ENCODE peak calls at places on chromosome 4, in five cellular contexts. G is AML-193, B is NCI-H1092, D is germinal center, U is T-helper 9 cell. K is an unnamed sample.

GRCh38 chr4:150250998-150251651 is 172.9 kb downstream of the DCLK2 start:
- DNase-seq in G (no peak), B (no peak), D (peak), U (no peak), K (no peak)

GRCh38 chr4:74624351-74625151 is 169.8 kb downstream of the BTC start:
- DNase-seq in G (peak), B (no peak), D (no peak), U (no peak), K (no peak)

GRCh38 chr4:46955601-46956000 is 37.8 kb downstream of the GABRA4 start:
- DNase-seq in G (no peak), B (no peak), D (no peak), U (no peak), K (no peak)

GRCh38 chr4:38504396-38504715 is 159.6 kb upstream of the KLF3 start:
- DNase-seq in G (no peak), B (no peak), D (no peak), U (no peak), K (peak)

GRCh38 chr4:101348367-101348827 is 1.1 kb upstream of the PPP3CA start:
- DNase-seq in G (peak), B (no peak), D (no peak), U (peak), K (no peak)

GRCh38 chr4:122783301-122784215 is 43.1 kb upstream of the FGF2 start:
- DNase-seq in G (no peak), B (no peak), D (no peak), U (no peak), K (no peak)

GRCh38 chr4:107988763-107989035 is 990 bp upstream of the HADH start:
- DNase-seq in G (no peak), B (no peak), D (no peak), U (no peak), K (no peak)

GRCh38 chr4:1533501-1534064 is 127.3 kb upstream of the NKX1-1 start:
- DNase-seq in G (no peak), B (no peak), D (no peak), U (no peak), K (no peak)

GRCh38 chr4:168844261-168845039 is 165.6 kb downstream of the CBR4 start:
- DNase-seq in G (no peak), B (no peak), D (no peak), U (no peak), K (no peak)

GRCh38 chr4:6703786-6704185 is 5.9 kb downstream of the MRFAP1L1 start:
- DNase-seq in G (no peak), B (no peak), D (no peak), U (no peak), K (no peak)

GRCh38 chr4:185142563-185142910 is 529 bp upstream of the SLC25A4 start:
- DNase-seq in G (no peak), B (peak), D (no peak), U (no peak), K (no peak)

GRCh38 chr4:183823394-183823793 is 81.7 kb upstream of the STOX2 start:
- DNase-seq in G (no peak), B (no peak), D (no peak), U (no peak), K (no peak)

GRCh38 chr4:23888421-23889319 is 1.2 kb downstream of the PPARGC1A start:
- DNase-seq in G (no peak), B (no peak), D (no peak), U (no peak), K (no peak)

GRCh38 chr4:7652006-7652405 is 217.3 kb upstream of the PSAPL1 start:
- DNase-seq in G (no peak), B (no peak), D (no peak), U (no peak), K (no peak)

GRCh38 chr4:70306101-70306500 is 28.7 kb upstream of the CABS1 start:
- DNase-seq in G (no peak), B (no peak), D (no peak), U (no peak), K (no peak)

GRCh38 chr4:94744830-94745229 is 12.9 kb upstream of the BMPR1B start:
- DNase-seq in G (no peak), B (no peak), D (no peak), U (no peak), K (no peak)

GRCh38 chr4:134807231-134807745 is 605.7 kb upstream of the PABPC4L start:
- DNase-seq in G (no peak), B (no peak), D (no peak), U (no peak), K (no peak)